ENCODE peak calls at places on chromosomes 3 and 15, in nine cellular contexts. T, L, P, C, I, M, W, V and G are unnamed samples.

GRCh38 chr15:22952826-22953579 is 27.2 kb downstream of the CYFIP1 start:
- DNase-seq in T (no peak), L (no peak), P (no peak), C (no peak), I (no peak), M (peak), W (no peak), V (no peak), G (no peak)

GRCh38 chr3:46829699-46830208 is 33.5 kb downstream of the MYL3 start:
- DNase-seq in T (no peak), L (no peak), P (no peak), C (no peak), I (no peak), M (no peak), W (no peak), V (no peak), G (no peak)

GRCh38 chr3:152769523-152769922 is 65.4 kb upstream of the P2RY1 start:
- DNase-seq in T (no peak), L (no peak), P (no peak), C (no peak), I (no peak), M (no peak), W (no peak), V (no peak), G (peak)

GRCh38 chr3:42667523-42668402 is 14.3 kb downstream of the ZBTB47 start:
- DNase-seq in T (no peak), L (peak), P (no peak), C (no peak), I (no peak), M (no peak), W (no peak), V (no peak), G (no peak)

GRCh38 chr3:140756240-140757016 is 78.6 kb downstream of the TRIM42 start:
- DNase-seq in T (no peak), L (no peak), P (peak), C (no peak), I (no peak), M (no peak), W (no peak), V (no peak), G (no peak)

GRCh38 chr3:170797685-170798084 is 72.3 kb downstream of the RPL22L1 start:
- DNase-seq in T (no peak), L (no peak), P (no peak), C (no peak), I (no peak), M (no peak), W (no peak), V (no peak), G (no peak)

GRCh38 chr15:56886450-56886856 is 32.0 kb upstream of the TCF12 start:
- DNase-seq in T (no peak), L (no peak), P (peak), C (no peak), I (no peak), M (no peak), W (no peak), V (no peak), G (peak)

GRCh38 chr15:52255008-52255407 is 40.6 kb downstream of the MYO5C start:
- DNase-seq in T (no peak), L (no peak), P (no peak), C (no peak), I (no peak), M (no peak), W (no peak), V (no peak), G (peak)

GRCh38 chr15:64247906-64248541 is 85.2 kb upstream of the PPIB start:
- DNase-seq in T (no peak), L (peak), P (peak), C (peak), I (no peak), M (no peak), W (no peak), V (peak), G (peak)

GRCh38 chr3:171173732-171174131 is 147.2 kb upstream of the SLC2A2 start:
- DNase-seq in T (no peak), L (no peak), P (peak), C (no peak), I (peak), M (peak), W (no peak), V (no peak), G (no peak)

GRCh38 chr15:77030042-77030927 is 35.4 kb downstream of the PSTPIP1 start:
- DNase-seq in T (peak), L (peak), P (peak), C (no peak), I (peak), M (peak), W (no peak), V (no peak), G (peak)

GRCh38 chr15:57384024-57384423 is 7.7 kb downstream of the CGNL1 start:
- DNase-seq in T (no peak), L (peak), P (no peak), C (no peak), I (no peak), M (no peak), W (no peak), V (no peak), G (no peak)

GRCh38 chr15:70348581-70349344 is 251.0 kb upstream of the TLE3 start:
- DNase-seq in T (peak), L (peak), P (peak), C (no peak), I (peak), M (no peak), W (peak), V (no peak), G (peak)

GRCh38 chr15:63968700-63969099 is 77.6 kb downstream of the DAPK2 start:
- DNase-seq in T (no peak), L (no peak), P (no peak), C (no peak), I (no peak), M (peak), W (no peak), V (no peak), G (no peak)

GRCh38 chr3:187629711-187630110 is 40.5 kb downstream of the SST start:
- DNase-seq in T (no peak), L (no peak), P (no peak), C (no peak), I (no peak), M (no peak), W (no peak), V (no peak), G (no peak)

GRCh38 chr15:40409366-40409765 is 3.8 kb downstream of the IVD start:
- DNase-seq in T (no peak), L (no peak), P (no peak), C (no peak), I (no peak), M (no peak), W (no peak), V (no peak), G (no peak)

GRCh38 chr3:129936757-129937156 is 37.8 kb upstream of the TRH start:
- DNase-seq in T (no peak), L (peak), P (peak), C (no peak), I (no peak), M (peak), W (no peak), V (no peak), G (peak)

GRCh38 chr15:35980719-35981118 is 434.8 kb upstream of the DPH6 start:
- DNase-seq in T (no peak), L (no peak), P (no peak), C (no peak), I (no peak), M (no peak), W (no peak), V (no peak), G (no peak)

GRCh38 chr15:28913171-28913765 is 27.5 kb downstream of the APBA2 start:
- DNase-seq in T (no peak), L (no peak), P (no peak), C (peak), I (peak), M (peak), W (peak), V (no peak), G (no peak)

GRCh38 chr3:131903988-131904415 is 130.8 kb downstream of the CPNE4 start:
- DNase-seq in T (no peak), L (no peak), P (no peak), C (peak), I (no peak), M (no peak), W (no peak), V (no peak), G (no peak)

GRCh38 chr3:185009650-185010049 is 143.2 kb downstream of the C3orf70 start:
- DNase-seq in T (no peak), L (no peak), P (no peak), C (no peak), I (no peak), M (no peak), W (no peak), V (no peak), G (no peak)
- TF ChIP-seq POLR2A in T (no peak), L (no peak), P (no peak), C (no peak), I (no peak), M (no peak), W (no peak), V (no peak), G (no peak)

DNA sequence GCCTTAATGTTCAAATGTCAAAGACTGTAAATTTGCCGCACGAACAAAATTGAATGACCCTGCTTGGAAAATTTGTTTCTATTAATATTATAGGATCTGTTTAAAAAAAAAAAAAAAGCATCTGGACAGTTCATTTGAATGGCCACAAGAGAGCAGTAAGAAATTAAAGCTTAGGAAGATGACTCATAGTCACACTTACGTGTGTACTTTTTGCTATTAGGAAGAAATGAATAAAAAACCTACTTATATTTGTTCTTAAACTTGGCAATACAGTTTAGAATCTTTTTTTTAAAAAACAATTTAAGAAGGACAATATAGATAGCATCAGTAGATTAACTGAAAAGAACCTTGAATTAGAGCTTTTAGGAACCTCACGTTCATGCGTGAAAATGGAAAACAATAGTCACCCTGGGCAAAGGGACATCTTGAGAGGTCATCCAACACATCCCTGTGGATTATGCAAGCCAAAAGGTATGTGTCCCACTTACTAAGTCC is 621.8 kb downstream of the MECOM start:
- DNase-seq in T (no peak), L (no peak), P (no peak), C (peak), I (no peak), M (no peak), W (no peak), V (peak), G (peak)
- TF ChIP-seq CTCF in T (peak), L (peak), P (peak), C (peak), I (no peak), M (peak), W (peak), V (peak), G (peak)

GRCh38 chr3:195259146-195259563 is 11.8 kb downstream of the XXYLT1 start:
- DNase-seq in T (no peak), L (no peak), P (no peak), C (peak), I (no peak), M (peak), W (no peak), V (no peak), G (no peak)
- TF ChIP-seq POLR2A in T (no peak), L (no peak), P (no peak), C (no peak), I (no peak), M (no peak), W (no peak), V (no peak), G (no peak)

DNA sequence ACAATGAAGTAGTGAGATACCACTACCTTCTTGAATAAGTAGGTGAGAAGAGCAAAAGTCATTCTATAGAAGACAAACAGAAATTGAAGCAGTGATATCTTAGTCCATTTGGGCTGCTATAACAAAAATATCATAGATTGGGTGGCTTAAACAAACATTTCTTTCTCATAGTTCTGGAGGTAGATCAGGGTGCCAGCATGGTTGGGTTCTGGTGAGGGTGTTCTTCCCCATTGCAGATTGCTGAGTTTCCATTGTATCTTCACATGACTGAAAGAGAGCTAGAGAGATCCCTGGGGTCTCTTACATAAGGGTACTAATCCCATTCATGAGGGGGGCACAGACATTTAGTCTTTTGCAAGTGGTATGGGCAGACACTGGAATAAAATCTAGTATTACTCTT is 32.9 kb upstream of the IFT57 start:
- DNase-seq in T (no peak), L (no peak), P (no peak), C (no peak), I (no peak), M (no peak), W (no peak), V (no peak), G (no peak)
- TF ChIP-seq CTCF in T (no peak), L (no peak), P (no peak), C (no peak), I (no peak), M (no peak), W (no peak), V (no peak), G (no peak)

GRCh38 chr3:4736284-4736861 is 242.9 kb upstream of the BHLHE40 start:
- DNase-seq in T (no peak), L (no peak), P (peak), C (no peak), I (no peak), M (no peak), W (no peak), V (peak), G (no peak)
- TF ChIP-seq POLR2A in T (no peak), L (no peak), P (peak), C (no peak), I (no peak), M (no peak), W (no peak), V (no peak), G (no peak)

DNA sequence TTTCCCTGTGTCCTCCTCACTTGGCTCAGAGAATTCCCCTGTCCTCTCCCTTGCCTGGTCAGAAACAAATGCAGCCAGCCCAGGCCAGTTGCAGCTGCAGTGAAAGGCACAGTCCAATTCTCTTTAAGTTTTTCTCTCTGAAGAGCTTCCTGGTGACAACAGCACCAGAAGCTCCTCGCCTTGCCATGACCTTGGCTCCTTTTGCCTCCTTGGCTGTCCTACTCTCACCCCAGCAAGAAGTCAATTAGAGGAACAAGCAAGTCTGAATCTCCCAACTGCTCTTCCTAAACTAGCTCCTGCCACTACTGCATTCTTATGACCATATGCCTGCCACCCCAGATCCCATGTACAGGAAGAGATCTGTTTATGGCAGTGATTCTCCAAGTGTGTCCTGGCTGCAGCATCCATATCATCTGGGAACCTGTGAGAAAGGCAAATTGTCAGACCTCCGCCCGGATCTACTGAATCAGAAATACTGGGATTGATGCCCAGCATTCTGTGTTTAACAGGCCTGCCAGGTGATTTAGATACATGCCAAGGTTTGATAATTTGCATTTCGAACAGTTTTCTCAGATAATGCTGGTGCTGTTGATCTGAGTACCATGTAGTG is 165.7 kb downstream of the SSR3 start:
- DNase-seq in T (no peak), L (no peak), P (no peak), C (no peak), I (no peak), M (no peak), W (no peak), V (no peak), G (no peak)
- TF ChIP-seq CTCF in T (no peak), L (no peak), P (no peak), C (no peak), I (no peak), M (no peak), W (no peak), V (no peak), G (no peak)